ENCODE peak calls at places on chromosomes 4 and X, in seven cellular contexts. H, S, V, D, K, W and L are unnamed samples.

GRCh38 chrX:3262906-3263305 is 83.5 kb downstream of the MXRA5 start:
- DNase-seq in H (no peak), S (peak; percentile 91), V (no peak), D (no peak), K (peak; percentile 30), W (peak; percentile 14), L (peak; percentile 41)

GRCh38 chr4:65538571-65538970 is 131.7 kb downstream of the EPHA5 start:
- DNase-seq in H (no peak), S (peak; percentile 17), V (no peak), D (no peak), K (no peak), W (no peak), L (peak; percentile 69)

GRCh38 chr4:105990933-105991332 is 95.7 kb downstream of the NPNT start:
- DNase-seq in H (no peak), S (peak; percentile 80), V (peak; percentile 24), D (peak; percentile 62), K (peak; percentile 86), W (no peak), L (no peak)

GRCh38 chr4:103018391-103019318 is 850 bp downstream of the SLC9B1 start:
- DNase-seq in H (no peak), S (no peak), V (no peak), D (peak; percentile 35), K (peak; percentile 1), W (peak; percentile 10), L (no peak)

GRCh38 chr4:10951306-10951705 is 266.7 kb upstream of the CLNK start:
- DNase-seq in H (no peak), S (no peak), V (no peak), D (no peak), K (no peak), W (no peak), L (no peak)

GRCh38 chrX:99172958-99173357 is 1237.1 kb downstream of the PCDH19 start:
- DNase-seq in H (no peak), S (no peak), V (no peak), D (no peak), K (no peak), W (no peak), L (no peak)

GRCh38 chrX:120036704-120037103 is 40.8 kb downstream of the RHOXF2B start:
- DNase-seq in H (no peak), S (no peak), V (no peak), D (no peak), K (no peak), W (no peak), L (no peak)

GRCh38 chrX:8873956-8874355 is 72.8 kb upstream of the FAM9A start:
- DNase-seq in H (no peak), S (no peak), V (no peak), D (no peak), K (no peak), W (no peak), L (no peak)

GRCh38 chrX:74525116-74525515 is 89.3 kb downstream of the RLIM start:
- DNase-seq in H (no peak), S (peak; percentile 26), V (no peak), D (no peak), K (no peak), W (no peak), L (no peak)

GRCh38 chrX:17425151-17425550 is 50.2 kb downstream of the NHS start:
- DNase-seq in H (no peak), S (peak; percentile 13), V (no peak), D (no peak), K (no peak), W (no peak), L (no peak)

GRCh38 chrX:74636749-74637314 is 22.4 kb upstream of the RLIM start:
- DNase-seq in H (no peak), S (no peak), V (no peak), D (no peak), K (no peak), W (no peak), L (no peak)

GRCh38 chr4:54657556-54658313 is at the start of gene KIT:
- DNase-seq in H (no peak), S (no peak), V (peak; percentile 38), D (peak; percentile 67), K (no peak), W (no peak), L (no peak)

GRCh38 chr4:118270492-118270891 is 82.3 kb downstream of the PRSS12 start:
- DNase-seq in H (no peak), S (peak; percentile 66), V (no peak), D (no peak), K (no peak), W (peak; percentile 23), L (no peak)

GRCh38 chr4:78532046-78532445 is 19.5 kb upstream of the ANXA3 start:
- DNase-seq in H (no peak), S (no peak), V (no peak), D (no peak), K (no peak), W (no peak), L (no peak)

GRCh38 chrX:118519411-118520205 is 24.0 kb downstream of the DOCK11 start:
- DNase-seq in H (no peak), S (peak; percentile 81), V (no peak), D (no peak), K (no peak), W (no peak), L (no peak)

GRCh38 chr4:3529363-3529762 is 2.9 kb downstream of the LRPAP1 start:
- DNase-seq in H (no peak), S (peak; percentile 38), V (no peak), D (no peak), K (no peak), W (no peak), L (no peak)

GRCh38 chrX:124818764-124819163 is 472.4 kb downstream of the SH2D1A start:
- DNase-seq in H (no peak), S (no peak), V (no peak), D (no peak), K (no peak), W (no peak), L (no peak)

GRCh38 chrX:141142946-141143345 is 34.0 kb downstream of the LDOC1 start:
- DNase-seq in H (no peak), S (peak; percentile 49), V (no peak), D (no peak), K (no peak), W (no peak), L (no peak)

GRCh38 chr4:153643406-153644016 is 40.6 kb upstream of the TLR2 start:
- DNase-seq in H (no peak), S (peak; percentile 56), V (peak; percentile 13), D (no peak), K (no peak), W (peak; percentile 57), L (peak; percentile 47)

GRCh38 chrX:83008415-83008814 is 499.7 kb upstream of the POU3F4 start:
- DNase-seq in H (no peak), S (peak; percentile 1), V (no peak), D (no peak), K (no peak), W (no peak), L (no peak)

GRCh38 chrX:118164138-118164537 is 47.5 kb upstream of the KLHL13 start:
- DNase-seq in H (no peak), S (peak; percentile 72), V (no peak), D (no peak), K (no peak), W (no peak), L (no peak)

GRCh38 chrX:41561045-41561444 is 113.9 kb downstream of the NYX start:
- DNase-seq in H (no peak), S (peak; percentile 94), V (peak; percentile 1), D (no peak), K (no peak), W (peak; percentile 5), L (peak; percentile 47)

GRCh38 chr4:4685810-4686209 is 144.0 kb upstream of the STX18 start:
- DNase-seq in H (no peak), S (no peak), V (no peak), D (no peak), K (no peak), W (no peak), L (no peak)

GRCh38 chr4:72418458-72418857 is 150.6 kb downstream of the ADAMTS3 start:
- DNase-seq in H (no peak), S (peak; percentile 83), V (no peak), D (no peak), K (no peak), W (no peak), L (no peak)

GRCh38 chr4:6225469-6225868 is 25.1 kb upstream of the JAKMIP1 start:
- DNase-seq in H (no peak), S (peak; percentile 14), V (peak; percentile 62), D (no peak), K (no peak), W (no peak), L (peak; percentile 7)